ENCODE peak calls at places on chromosomes 7 and 10, in nine cellular contexts. U is cardiac muscle cell, S is stomach, P is Panc1, G is GM12878, T is thoracic aorta, V is upper lobe of right lung, I is fibroblast of lung, Z is Peyer's patch. F is an unnamed sample.

GRCh38 chr7:29883462-29884398 is 77.4 kb downstream of the WIPF3 start:
- DNase-seq in U (peak; percentile 23), S (peak; percentile 60), P (no peak), G (no peak), T (no peak), V (no peak), I (no peak), Z (no peak), F (no peak)

GRCh38 chr7:5443678-5444077 is 20.0 kb upstream of the TNRC18 start:
- DNase-seq in U (no peak), S (no peak), P (no peak), G (no peak), T (no peak), V (no peak), I (no peak), Z (no peak), F (no peak)

GRCh38 chr7:13989944-13990295 is 454 bp upstream of the ETV1 start:
- DNase-seq in U (no peak), S (no peak), P (no peak), G (no peak), T (no peak), V (no peak), I (no peak), Z (no peak), F (no peak)

GRCh38 chr7:103727982-103728610 is 261.4 kb downstream of the RELN start:
- DNase-seq in U (no peak), S (no peak), P (no peak), G (no peak), T (no peak), V (no peak), I (no peak), Z (no peak), F (no peak)

GRCh38 chr10:79063071-79063491 is 5.7 kb upstream of the ZMIZ1 start:
- DNase-seq in U (no peak), S (peak; percentile 24), P (no peak), G (no peak), T (no peak), V (peak; percentile 46), I (no peak), Z (peak; percentile 36), F (peak; percentile 6)

GRCh38 chr7:142997590-142997989 is 29.3 kb downstream of the OR9A2 start:
- DNase-seq in U (no peak), S (no peak), P (no peak), G (no peak), T (no peak), V (no peak), I (no peak), Z (no peak), F (no peak)

GRCh38 chr7:66826649-66827048 is 86.1 kb downstream of the RABGEF1 start:
- DNase-seq in U (no peak), S (no peak), P (no peak), G (no peak), T (no peak), V (no peak), I (no peak), Z (no peak), F (no peak)

GRCh38 chr10:132294561-132295320 is 13.0 kb downstream of the STK32C start:
- DNase-seq in U (peak; percentile 69), S (no peak), P (no peak), G (no peak), T (no peak), V (peak; percentile 58), I (no peak), Z (peak; percentile 34), F (no peak)

GRCh38 chr7:31553636-31554035 is 39.7 kb downstream of the ITPRID1 start:
- DNase-seq in U (no peak), S (no peak), P (no peak), G (no peak), T (no peak), V (no peak), I (no peak), Z (no peak), F (no peak)

GRCh38 chr10:8544057-8544380 is 489.5 kb downstream of the GATA3 start:
- DNase-seq in U (no peak), S (no peak), P (no peak), G (no peak), T (no peak), V (no peak), I (no peak), Z (no peak), F (no peak)

DNA sequence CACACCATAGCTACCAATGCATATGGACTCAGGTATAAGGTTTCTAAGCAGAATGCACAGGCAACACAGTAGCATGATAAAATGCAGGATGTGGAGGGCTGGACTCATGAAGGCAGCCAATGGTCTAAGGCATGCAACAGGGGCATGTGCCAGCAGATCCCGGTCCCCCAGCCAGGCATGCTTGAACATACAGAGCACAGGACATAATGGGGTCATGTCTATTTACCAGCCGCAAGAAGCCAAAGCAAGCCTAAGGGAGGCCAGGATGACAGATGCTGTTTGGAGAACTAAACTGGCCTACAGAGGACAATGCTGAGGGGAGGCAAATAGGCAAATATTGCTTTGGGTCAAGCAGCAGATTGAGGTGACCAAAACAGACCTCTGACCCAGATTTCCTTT is 60.0 kb upstream of the PDLIM1 start:
- DNase-seq in U (no peak), S (no peak), P (no peak), G (no peak), T (no peak), V (no peak), I (no peak), Z (no peak), F (no peak)
- H3K27ac ChIP-seq in U (no peak overlapping the region), S (peak overlapping the region; percentile 77), P (no peak overlapping the region), G (no peak overlapping the region), T (peak overlapping the region; percentile 51), V (peak overlapping the region; percentile 51), I (no peak overlapping the region), Z (peak overlapping the region; percentile 70), F (peak overlapping the region; percentile 62)

GRCh38 chr7:57305192-57305748 is 144.7 kb upstream of the ZNF716 start:
- DNase-seq in U (no peak), S (no peak), P (no peak), G (no peak), T (no peak), V (no peak), I (no peak), Z (no peak), F (no peak)
- H3K9me3 ChIP-seq in U (no peaks in the 10 kb centered on the region), S (no peaks in the 10 kb centered on the region), P (no peaks in the 10 kb centered on the region), G (no peaks in the 10 kb centered on the region), T (no peaks in the 10 kb centered on the region), V (no peaks in the 10 kb centered on the region), I (no peaks in the 10 kb centered on the region), Z (no peaks in the 10 kb centered on the region), F (no peaks in the 10 kb centered on the region)

GRCh38 chr7:121985476-121985875 is 112.5 kb downstream of the PTPRZ1 start:
- DNase-seq in U (no peak), S (no peak), P (no peak), G (no peak), T (no peak), V (no peak), I (no peak), Z (no peak), F (no peak)
- TF ChIP-seq CTCF in U (no peak), S (no peak), P (peak; percentile 19), G (no peak), T (no peak), V (no peak), I (no peak), Z (no peak), F (no peak)

DNA sequence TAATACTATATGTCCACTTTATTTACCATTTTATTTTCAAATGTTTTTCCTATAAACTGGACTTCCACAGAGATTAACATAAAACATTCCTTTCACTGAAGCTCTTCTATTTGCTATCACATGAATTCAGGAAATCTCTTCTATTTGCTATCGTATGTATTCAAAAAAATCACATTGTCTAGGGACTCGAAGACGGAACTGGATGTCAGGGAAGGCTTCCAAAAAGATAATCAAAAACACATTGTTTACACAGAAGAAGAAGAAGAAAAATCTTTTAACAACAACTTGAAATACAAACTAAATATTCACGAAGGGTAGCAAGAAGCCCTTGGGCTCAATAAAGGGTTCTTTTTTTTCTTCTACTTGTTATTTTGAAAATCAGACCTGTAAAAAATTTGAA is 426.1 kb upstream of the LRRN3 start:
- DNase-seq in U (no peak), S (no peak), P (no peak), G (no peak), T (no peak), V (no peak), I (no peak), Z (no peak), F (no peak)
- H3K27ac ChIP-seq in U (no peak overlapping the region), S (no peak overlapping the region), P (no peak overlapping the region), G (no peak overlapping the region), T (no peak overlapping the region), V (no peak overlapping the region), I (no peak overlapping the region), Z (no peak overlapping the region), F (no peak overlapping the region)

F was measured in psoas muscle.